ENCODE peak calls at places on chromosomes 12 and 14, in five cellular contexts. One of them, this sample, is unnamed.

GRCh38 chr12:127485528-127485927 is 781.4 kb upstream of the TMEM132C start:
- DNase-seq in cardiac fibroblast: no peak
- DNase-seq in uterus: no peak
- DNase-seq in upper lobe of right lung: no peak
- DNase-seq in heart left ventricle: no peak
- DNase-seq in this sample: no peak

GRCh38 chr12:62903151-62903550 is 31.8 kb downstream of the PPM1H start:
- DNase-seq in upper lobe of right lung: no peak
- DNase-seq in uterus: no peak
- DNase-seq in heart left ventricle: no peak
- DNase-seq in cardiac fibroblast: peak
- DNase-seq in this sample: no peak

GRCh38 chr14:103141117-103141796 is 18.0 kb downstream of the TNFAIP2 start:
- DNase-seq in heart left ventricle: no peak
- DNase-seq in upper lobe of right lung: no peak
- DNase-seq in cardiac fibroblast: peak
- DNase-seq in uterus: no peak
- DNase-seq in this sample: no peak

GRCh38 chr14:61438860-61439765 is 117.7 kb downstream of the PRKCH start:
- DNase-seq in cardiac fibroblast: peak
- DNase-seq in upper lobe of right lung: peak
- DNase-seq in heart left ventricle: no peak
- DNase-seq in uterus: peak
- DNase-seq in this sample: peak

GRCh38 chr12:10184261-10184843 is 5.5 kb downstream of the TMEM52B start:
- DNase-seq in upper lobe of right lung: no peak
- DNase-seq in heart left ventricle: no peak
- DNase-seq in cardiac fibroblast: peak
- DNase-seq in uterus: no peak
- DNase-seq in this sample: no peak

GRCh38 chr14:103126873-103127304 is 3.6 kb downstream of the TNFAIP2 start:
- DNase-seq in uterus: peak
- DNase-seq in cardiac fibroblast: peak
- DNase-seq in heart left ventricle: peak
- DNase-seq in upper lobe of right lung: peak
- DNase-seq in this sample: peak

GRCh38 chr14:105901226-105901625 is 374.8 kb downstream of the TMEM121 start:
- DNase-seq in upper lobe of right lung: no peak
- DNase-seq in cardiac fibroblast: no peak
- DNase-seq in uterus: no peak
- DNase-seq in heart left ventricle: no peak
- DNase-seq in this sample: no peak

GRCh38 chr12:103169-103981 is 36.8 kb downstream of the IQSEC3 start:
- DNase-seq in cardiac fibroblast: no peak
- DNase-seq in heart left ventricle: no peak
- DNase-seq in uterus: no peak
- DNase-seq in upper lobe of right lung: peak
- DNase-seq in this sample: no peak

GRCh38 chr12:65505321-65506121 is 227.0 kb downstream of the MSRB3 start:
- DNase-seq in cardiac fibroblast: no peak
- DNase-seq in heart left ventricle: no peak
- DNase-seq in uterus: no peak
- DNase-seq in upper lobe of right lung: no peak
- DNase-seq in this sample: no peak

GRCh38 chr12:11649413-11650278 is at the start of gene ETV6:
- DNase-seq in uterus: peak
- DNase-seq in upper lobe of right lung: peak
- DNase-seq in cardiac fibroblast: peak
- DNase-seq in heart left ventricle: peak
- DNase-seq in this sample: peak

GRCh38 chr12:114682920-114683708 is 861 bp downstream of the TBX3 start:
- DNase-seq in uterus: no peak
- DNase-seq in upper lobe of right lung: no peak
- DNase-seq in heart left ventricle: peak
- DNase-seq in cardiac fibroblast: peak
- DNase-seq in this sample: no peak

GRCh38 chr14:31806249-31806648 is 245.0 kb downstream of the NUBPL start:
- DNase-seq in heart left ventricle: no peak
- DNase-seq in upper lobe of right lung: no peak
- DNase-seq in uterus: no peak
- DNase-seq in cardiac fibroblast: no peak
- DNase-seq in this sample: no peak

GRCh38 chr12:524167-524951 is 64.6 kb downstream of the B4GALNT3 start:
- DNase-seq in upper lobe of right lung: no peak
- DNase-seq in cardiac fibroblast: no peak
- DNase-seq in uterus: peak
- DNase-seq in heart left ventricle: no peak
- DNase-seq in this sample: peak

GRCh38 chr14:91415794-91416743 is 1.6 kb downstream of the CCDC88C start:
- DNase-seq in upper lobe of right lung: no peak
- DNase-seq in uterus: no peak
- DNase-seq in cardiac fibroblast: no peak
- DNase-seq in heart left ventricle: no peak
- DNase-seq in this sample: no peak

GRCh38 chr14:20197459-20197858 is 6.8 kb downstream of the OR11G2 start:
- DNase-seq in upper lobe of right lung: peak
- DNase-seq in cardiac fibroblast: no peak
- DNase-seq in uterus: no peak
- DNase-seq in heart left ventricle: no peak
- DNase-seq in this sample: no peak

GRCh38 chr12:115468087-115468510 is 784.1 kb upstream of the TBX3 start:
- DNase-seq in uterus: no peak
- DNase-seq in cardiac fibroblast: peak
- DNase-seq in upper lobe of right lung: no peak
- DNase-seq in heart left ventricle: no peak
- DNase-seq in this sample: no peak

GRCh38 chr12:53222170-53223005 is 9.6 kb downstream of the RARG start:
- DNase-seq in heart left ventricle: no peak
- DNase-seq in upper lobe of right lung: no peak
- DNase-seq in cardiac fibroblast: no peak
- DNase-seq in uterus: no peak
- DNase-seq in this sample: no peak

GRCh38 chr12:6960291-6961277 is 9.4 kb downstream of the PTPN6 start:
- DNase-seq in cardiac fibroblast: peak
- DNase-seq in upper lobe of right lung: peak
- DNase-seq in heart left ventricle: peak
- DNase-seq in uterus: no peak
- DNase-seq in this sample: no peak

GRCh38 chr14:78764240-78764639 is 594.1 kb downstream of the NRXN3 start:
- DNase-seq in heart left ventricle: no peak
- DNase-seq in cardiac fibroblast: peak
- DNase-seq in uterus: no peak
- DNase-seq in upper lobe of right lung: no peak
- DNase-seq in this sample: no peak

DNA sequence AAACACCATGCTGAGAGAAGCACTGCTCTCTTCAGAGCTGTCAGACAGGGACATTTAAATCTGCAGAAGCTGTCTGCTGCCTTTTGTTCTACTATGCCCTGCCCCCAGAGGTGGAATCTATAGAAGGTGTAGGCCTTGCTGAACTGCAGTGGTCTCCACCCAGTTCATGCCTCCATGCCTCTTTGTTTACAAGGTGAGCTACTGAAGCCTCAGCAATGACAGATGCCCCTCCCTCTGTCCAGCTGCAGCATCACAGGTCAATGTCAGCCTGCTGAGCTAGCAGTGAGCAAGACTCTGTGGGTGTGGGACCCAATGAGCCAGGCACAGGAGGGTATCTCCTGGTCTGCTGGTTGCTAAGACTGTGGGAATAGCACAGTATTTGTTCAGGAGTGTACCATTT is 25.4 kb upstream of the CCDC198 start:
- DNase-seq in cardiac fibroblast: no peak
- DNase-seq in uterus: no peak
- DNase-seq in upper lobe of right lung: no peak
- DNase-seq in heart left ventricle: no peak
- DNase-seq in this sample: no peak
- TF ChIP-seq CTCF in cardiac fibroblast: no peak
- TF ChIP-seq CTCF in uterus: no peak
- TF ChIP-seq CTCF in upper lobe of right lung: no peak
- TF ChIP-seq CTCF in heart left ventricle: no peak
- TF ChIP-seq CTCF in this sample: no peak

DNA sequence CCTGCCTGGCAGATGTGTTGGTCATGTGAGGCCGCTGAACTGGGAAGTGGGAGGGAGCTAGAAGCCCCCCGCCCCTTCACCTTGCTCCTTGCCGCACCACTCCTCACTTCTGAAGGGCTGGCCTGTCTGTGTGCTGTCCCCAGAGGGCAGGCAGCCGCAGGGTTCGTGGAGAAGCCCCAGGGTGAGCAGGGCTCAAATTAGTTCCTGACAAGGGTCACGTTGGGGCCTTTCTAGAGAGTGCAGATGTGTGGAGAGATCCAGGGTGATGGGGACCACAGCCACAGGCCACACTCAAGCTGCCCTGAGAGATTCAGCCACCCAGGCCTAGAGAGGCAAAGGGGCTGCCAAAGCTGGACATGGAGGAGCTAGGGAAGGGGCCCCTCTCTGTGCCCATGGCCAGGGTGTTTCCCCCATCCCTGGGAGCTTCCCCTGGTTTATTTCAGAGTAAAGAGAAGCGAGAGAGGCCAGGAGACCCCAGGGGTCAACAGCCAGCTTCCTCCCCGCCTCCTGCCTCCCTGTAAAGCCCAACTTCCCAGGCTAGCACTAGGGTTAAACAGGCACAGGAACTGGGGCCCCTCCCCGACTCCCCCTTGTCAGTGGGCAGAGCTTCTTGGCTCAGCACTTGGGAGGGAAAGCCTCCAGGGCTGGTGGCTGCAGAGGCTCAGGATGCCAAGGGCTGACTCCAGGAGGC is 16.2 kb downstream of the SLC25A29 start:
- DNase-seq in heart left ventricle: no peak
- DNase-seq in uterus: no peak
- DNase-seq in cardiac fibroblast: no peak
- DNase-seq in upper lobe of right lung: peak
- DNase-seq in this sample: no peak
- H3K4me3 ChIP-seq in heart left ventricle: no peak
- H3K4me3 ChIP-seq in uterus: no peak
- H3K4me3 ChIP-seq in cardiac fibroblast: no peak
- H3K4me3 ChIP-seq in upper lobe of right lung: no peak
- H3K4me3 ChIP-seq in this sample: no peak

DNA sequence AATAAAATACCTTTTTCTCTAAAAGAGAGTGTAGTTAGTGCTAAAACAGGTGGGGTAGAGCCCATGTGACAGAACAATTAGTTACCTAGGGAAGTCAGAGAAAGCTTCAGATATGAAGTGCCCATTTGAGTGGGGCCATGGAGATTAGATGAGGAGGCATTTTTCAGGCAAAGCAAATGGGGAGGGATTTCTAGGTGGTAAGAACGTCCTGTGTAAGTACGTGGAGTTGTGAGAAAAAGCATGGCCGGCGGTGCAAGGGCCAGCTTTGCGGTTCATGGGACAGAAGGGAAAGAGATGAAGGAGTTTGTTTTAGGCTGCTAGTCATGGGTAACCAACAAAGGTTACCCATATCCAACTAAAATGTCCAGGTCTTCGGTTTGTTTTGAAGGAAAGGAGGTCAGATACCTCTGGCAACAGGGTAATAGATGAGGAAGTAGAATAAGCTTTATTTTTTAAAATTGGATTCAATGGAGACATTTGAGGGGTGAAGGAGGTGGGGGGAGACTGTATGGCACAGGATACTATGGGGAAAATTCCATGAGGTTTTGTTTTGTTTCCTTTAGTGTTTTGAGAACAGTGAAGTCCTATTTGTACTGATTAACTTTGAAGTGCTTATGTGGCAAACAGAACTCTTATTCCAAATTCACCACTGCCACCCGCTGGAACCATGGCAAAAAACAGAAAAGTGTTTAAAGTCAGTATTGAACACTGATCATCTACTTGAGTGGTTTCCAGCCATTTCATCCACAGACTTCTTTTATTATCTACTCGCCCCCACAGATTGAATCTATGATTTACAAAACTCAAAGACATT is 10.0 kb upstream of the SNRPF start:
- DNase-seq in uterus: no peak
- DNase-seq in upper lobe of right lung: no peak
- DNase-seq in heart left ventricle: no peak
- DNase-seq in cardiac fibroblast: peak
- DNase-seq in this sample: no peak
- TF ChIP-seq CTCF in uterus: no peak
- TF ChIP-seq CTCF in upper lobe of right lung: peak
- TF ChIP-seq CTCF in heart left ventricle: no peak
- TF ChIP-seq CTCF in cardiac fibroblast: peak
- TF ChIP-seq CTCF in this sample: peak

DNA sequence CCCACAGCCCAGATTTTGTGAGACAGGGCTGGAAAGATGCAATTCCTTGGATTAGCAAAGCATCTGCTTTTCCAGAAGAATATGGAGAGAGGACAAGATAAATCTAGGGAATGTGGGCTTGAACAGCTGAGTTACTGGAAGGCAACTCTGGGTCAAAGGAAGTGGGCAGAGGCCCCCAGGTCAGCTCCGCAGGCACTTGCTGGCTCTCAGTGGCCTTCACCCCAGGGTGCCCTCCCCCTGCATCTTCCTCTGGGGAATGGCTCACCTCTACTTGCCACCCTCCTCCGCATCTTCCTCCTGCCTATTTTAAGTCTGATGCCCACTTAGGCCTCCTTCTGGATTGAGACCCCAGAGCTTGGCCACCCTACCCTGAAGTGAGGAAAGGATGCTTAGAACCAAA is 10.5 kb upstream of the PNMA1 start:
- DNase-seq in upper lobe of right lung: peak
- DNase-seq in heart left ventricle: no peak
- DNase-seq in cardiac fibroblast: no peak
- DNase-seq in uterus: no peak
- DNase-seq in this sample: no peak
- H3K4me3 ChIP-seq in upper lobe of right lung: no peak
- H3K4me3 ChIP-seq in heart left ventricle: no peak
- H3K4me3 ChIP-seq in cardiac fibroblast: no peak
- H3K4me3 ChIP-seq in uterus: no peak
- H3K4me3 ChIP-seq in this sample: no peak

DNA sequence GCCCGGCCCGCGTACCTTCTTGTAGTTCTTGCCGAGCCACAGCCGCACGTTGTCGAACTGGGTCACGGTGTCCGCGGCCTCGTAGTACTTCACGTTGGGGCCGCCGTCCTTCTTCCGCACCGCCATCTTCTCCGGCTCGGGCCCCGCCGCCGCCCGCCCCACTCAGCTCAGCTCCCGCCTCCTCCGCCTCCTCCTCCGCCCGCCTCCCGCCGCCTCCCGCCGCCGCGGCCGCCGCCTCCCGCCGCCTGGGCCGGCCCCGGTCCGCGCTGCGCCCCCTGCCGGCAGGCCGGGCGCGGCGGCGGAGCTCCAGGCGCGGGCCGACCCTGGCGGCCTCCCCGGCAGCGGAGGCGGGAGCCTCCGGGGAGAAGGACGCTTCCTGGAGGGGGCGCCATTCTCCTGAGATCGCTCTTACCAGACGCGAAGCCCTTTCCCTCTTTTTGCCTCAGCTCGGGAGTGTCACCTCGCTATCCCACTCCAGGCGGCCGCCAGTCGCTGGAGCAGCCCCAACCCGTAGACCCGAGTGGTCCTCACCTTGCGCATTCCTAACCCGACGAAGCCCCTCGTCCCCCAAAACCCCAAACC is at the start of gene SMARCC2:
- DNase-seq in heart left ventricle: peak
- DNase-seq in upper lobe of right lung: peak
- DNase-seq in cardiac fibroblast: peak
- DNase-seq in uterus: peak
- DNase-seq in this sample: peak
- TF ChIP-seq CTCF in heart left ventricle: peak
- TF ChIP-seq CTCF in upper lobe of right lung: peak
- TF ChIP-seq CTCF in cardiac fibroblast: peak
- TF ChIP-seq CTCF in uterus: peak
- TF ChIP-seq CTCF in this sample: peak